ENCODE peak calls at places on chromosomes 11 and 22, in eight cellular contexts. H is heart left ventricle, N is esophagus squamous epithelium, J is lower leg skin, E is A549, Q is IMR-90, R is Peyer's patch, K is prostate gland. M is an unnamed sample.
A peak's percentile ranks its signal among the peaks of the same experiment; 100 is the strongest.

GRCh38 chr22:35739642-35740041 is 22.0 kb downstream of the APOL5 start:
- DNase-seq in H (no peak), N (no peak), J (no peak), E (peak; percentile 44), Q (no peak), R (no peak), K (no peak), M (no peak)

GRCh38 chr22:36049678-36049997 is 21.0 kb upstream of the RBFOX2 start:
- DNase-seq in H (no peak), N (no peak), J (no peak), E (no peak), Q (no peak), R (no peak), K (no peak), M (no peak)

GRCh38 chr22:50260434-50260800 is 1.1 kb downstream of the MAPK12 start:
- DNase-seq in H (no peak), N (no peak), J (no peak), E (no peak), Q (no peak), R (no peak), K (no peak), M (no peak)

GRCh38 chr11:14386895-14387480 is 28.0 kb upstream of the RRAS2 start:
- DNase-seq in H (peak; percentile 40), N (no peak), J (no peak), E (peak; percentile 14), Q (peak; percentile 89), R (no peak), K (no peak), M (no peak)

GRCh38 chr11:119741369-119742262 is 12.6 kb upstream of the NECTIN1 start:
- DNase-seq in H (peak; percentile 52), N (no peak), J (no peak), E (peak; percentile 20), Q (no peak), R (no peak), K (no peak), M (no peak)

GRCh38 chr22:37904572-37905533 is 1.2 kb upstream of the MICALL1 start:
- DNase-seq in H (no peak), N (no peak), J (peak; percentile 90), E (peak; percentile 81), Q (peak; percentile 99), R (no peak), K (no peak), M (no peak)

GRCh38 chr11:47577460-47578041 is 1.2 kb downstream of the KBTBD4 start:
- DNase-seq in H (no peak), N (no peak), J (no peak), E (no peak), Q (no peak), R (no peak), K (no peak), M (no peak)

GRCh38 chr11:93845181-93846092 is 5.0 kb downstream of the VSTM5 start:
- DNase-seq in H (no peak), N (no peak), J (no peak), E (no peak), Q (no peak), R (no peak), K (no peak), M (no peak)

GRCh38 chr11:19602406-19602805 is 110.2 kb upstream of the NAV2 start:
- DNase-seq in H (no peak), N (no peak), J (no peak), E (no peak), Q (no peak), R (no peak), K (no peak), M (no peak)

GRCh38 chr11:1194231-1194976 is 28.5 kb upstream of the MUC5B start:
- DNase-seq in H (peak; percentile 15), N (no peak), J (peak; percentile 81), E (no peak), Q (no peak), R (no peak), K (no peak), M (peak; percentile 79)

GRCh38 chr11:1937616-1938342 is 9.4 kb upstream of the MRPL23 start:
- DNase-seq in H (peak; percentile 13), N (no peak), J (peak; percentile 78), E (no peak), Q (no peak), R (no peak), K (no peak), M (peak; percentile 57)

GRCh38 chr11:125603207-125603606 is 10.6 kb downstream of the STT3A start:
- DNase-seq in H (no peak), N (no peak), J (no peak), E (no peak), Q (peak; percentile 59), R (no peak), K (no peak), M (no peak)

GRCh38 chr22:20125201-20126174 is 6.1 kb upstream of the ZDHHC8 start:
- DNase-seq in H (no peak), N (no peak), J (no peak), E (no peak), Q (no peak), R (no peak), K (no peak), M (no peak)
- TF ChIP-seq POLR2A in H (no peak), N (no peak), J (no peak), E (no peak), Q (no peak), R (no peak), K (no peak), M (no peak)

GRCh38 chr22:26672060-26672471 is 14.7 kb downstream of the MIAT start:
- DNase-seq in H (no peak), N (no peak), J (peak; percentile 87), E (no peak), Q (no peak), R (no peak), K (no peak), M (no peak)

GRCh38 chr22:26670459-26670858 is 13.1 kb downstream of the MIAT start:
- DNase-seq in H (no peak), N (no peak), J (no peak), E (no peak), Q (no peak), R (no peak), K (no peak), M (no peak)

GRCh38 chr22:26672590-26673468 is 15.4 kb downstream of the MIAT start:
- DNase-seq in H (peak; percentile 92), N (peak; percentile 74), J (peak; percentile 99), E (peak; percentile 94), Q (peak; percentile 94), R (peak; percentile 96), K (peak; percentile 88), M (peak; percentile 97)

GRCh38 chr22:26673485-26673884 is 16.1 kb downstream of the MIAT start:
- DNase-seq in H (no peak), N (no peak), J (no peak), E (no peak), Q (no peak), R (no peak), K (no peak), M (no peak)

DNA sequence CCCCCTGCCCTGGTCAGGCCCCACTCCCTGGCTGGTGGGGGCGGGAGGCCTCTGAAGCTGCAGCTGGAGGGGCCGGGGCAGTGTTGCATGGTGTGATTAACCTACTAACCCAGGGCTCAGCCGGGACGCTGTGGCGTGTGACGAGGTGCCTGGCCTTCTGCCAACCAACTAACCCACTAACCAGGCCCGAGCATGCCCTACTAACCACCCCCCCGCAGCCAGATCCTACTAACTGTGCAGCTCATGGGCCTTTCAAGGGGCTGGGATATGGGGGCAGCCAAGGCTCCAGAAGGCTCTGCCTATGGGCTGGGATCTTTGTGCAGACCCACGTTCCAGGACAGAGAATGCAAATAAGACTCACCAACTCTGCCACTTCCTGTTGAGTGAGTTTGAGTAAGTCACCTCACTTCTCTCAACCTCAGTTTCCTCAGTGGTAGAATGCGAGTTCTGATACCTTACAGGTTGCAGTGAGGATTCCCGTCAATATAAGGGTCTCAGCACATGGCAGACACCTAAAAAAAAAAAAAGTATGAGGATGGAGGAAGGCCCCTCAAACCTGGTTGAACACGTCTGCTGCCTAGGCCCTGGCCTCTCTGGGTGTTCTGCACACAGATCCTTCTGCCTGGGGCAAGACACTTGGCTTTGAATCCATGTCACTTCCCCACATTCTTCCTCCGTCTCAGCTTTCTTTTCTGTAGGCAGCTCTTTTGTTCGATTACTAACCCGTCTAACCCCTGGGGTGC is 14.1 kb downstream of the MIAT start:
- DNase-seq in H (peak; percentile 43), N (peak; percentile 30), J (peak; percentile 91), E (no peak), Q (no peak), R (peak; percentile 84), K (peak; percentile 23), M (peak; percentile 81)
- TF ChIP-seq POLR2A in H (no peak), N (no peak), J (no peak), E (no peak), Q (no peak), R (no peak), K (no peak), M (no peak)

DNA sequence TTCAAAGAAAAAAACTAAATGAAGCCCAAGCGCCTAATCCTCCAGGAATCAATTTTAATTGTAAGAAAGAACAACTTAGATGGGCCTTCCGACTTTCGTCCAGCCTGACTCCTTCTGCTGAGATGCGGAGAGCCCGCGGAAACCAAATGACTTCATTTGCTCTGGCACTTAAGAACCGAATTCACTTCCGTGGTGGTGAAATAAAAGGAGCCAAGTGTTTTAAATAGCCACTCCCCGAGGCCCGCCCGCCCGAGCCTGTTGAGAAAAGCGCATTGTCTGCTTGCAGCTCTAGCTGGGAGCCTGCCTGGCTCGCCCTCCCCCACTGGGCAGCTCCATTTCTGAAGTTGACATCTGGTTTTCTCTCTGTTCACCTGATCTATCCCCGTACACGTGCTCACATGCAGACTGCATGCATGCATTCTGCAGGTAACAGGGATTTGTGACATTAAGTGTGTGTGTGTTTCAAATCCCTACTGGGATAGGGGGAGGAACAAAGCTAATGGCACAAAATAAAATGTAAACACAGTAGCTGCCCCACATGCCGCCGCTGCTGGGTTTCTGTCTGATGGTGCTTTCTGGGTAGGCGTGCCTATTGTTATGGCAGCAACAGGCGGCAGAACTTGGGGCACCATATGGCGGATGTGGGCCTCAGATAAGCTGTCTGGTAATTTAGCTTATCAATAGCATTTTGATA is 6.2 kb downstream of the TEAD1 start:
- DNase-seq in H (peak; percentile 83), N (peak; percentile 27), J (peak; percentile 96), E (peak; percentile 92), Q (peak; percentile 91), R (peak; percentile 25), K (peak; percentile 89), M (peak; percentile 94)
- TF ChIP-seq POLR2A in H (no peak), N (no peak), J (no peak), E (peak; percentile 38), Q (peak; percentile 73), R (no peak), K (peak; percentile 56), M (no peak)

DNA sequence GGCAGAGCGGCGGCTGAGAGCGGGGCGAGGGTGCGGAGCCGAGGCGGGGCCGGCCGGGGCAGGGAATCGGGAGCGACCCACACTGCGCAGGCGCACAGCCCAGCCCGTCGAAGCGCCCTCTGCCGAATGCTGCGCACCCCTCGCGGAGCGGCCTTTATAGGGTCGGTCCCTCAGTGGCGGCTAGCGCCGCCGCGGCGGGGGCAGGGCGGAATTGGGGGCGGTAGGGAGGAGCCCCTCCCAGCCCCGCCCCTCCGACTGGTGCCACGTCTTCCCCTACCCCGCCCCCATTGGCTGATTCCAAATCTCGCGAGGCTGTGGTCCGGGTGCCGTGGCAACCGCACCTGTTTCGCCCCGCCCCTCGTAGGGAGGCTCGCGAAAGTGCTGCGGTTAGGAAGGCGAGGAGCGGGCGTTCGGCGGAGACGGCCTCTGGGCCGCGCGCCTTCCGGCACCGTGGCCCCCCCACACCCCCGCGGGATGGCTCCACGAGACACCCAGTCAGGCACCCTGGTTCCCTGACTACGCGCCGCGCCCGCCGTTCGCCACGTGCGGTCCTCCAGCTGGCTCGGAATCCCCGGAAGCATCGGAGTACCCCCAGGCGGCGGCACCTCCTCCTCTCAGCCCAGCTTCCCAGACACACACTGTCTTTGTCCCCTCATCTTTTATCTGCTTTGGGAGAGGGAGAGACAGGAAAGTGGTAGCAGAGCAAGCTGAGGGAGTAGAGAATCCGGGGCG is at the start of gene EHD1:
- DNase-seq in H (peak; percentile 99), N (peak; percentile 93), J (peak; percentile 100), E (peak; percentile 98), Q (peak; percentile 96), R (peak; percentile 100), K (peak; percentile 99), M (peak; percentile 99)
- TF ChIP-seq POLR2A in H (peak; percentile 100), N (peak; percentile 41), J (no peak), E (peak; percentile 95), Q (peak; percentile 100), R (peak; percentile 100), K (peak; percentile 99), M (peak; percentile 92)